ENCODE peak calls at places on chromosome 1, in seven cellular contexts. A is stimulated activated CD4-positive, alpha-beta T cell treated with anti-CD3 and anti-CD28 coated beads, Interleukin-1b, Interleukin-23, amount 100 ng/mL, for 4 hours; X is colonic mucosa; L is AG10803; H is HT1080; O is activated naive CD4-positive, alpha-beta T cell treated with anti-CD3 and anti-CD28 coated beads, Interleukin-2, amount 50 U/mL, for 16 hours; B is EL. D is an unnamed sample.

GRCh38 chr1:164605254-164606091 is 46.5 kb downstream of the PBX1 start:
- DNase-seq in A (no peak), X (no peak), L (no peak), H (no peak), O (no peak), B (no peak), D (no peak)

GRCh38 chr1:27789511-27790154 is 16.6 kb downstream of the STX12 start:
- DNase-seq in A (no peak), X (no peak), L (peak; percentile 22), H (peak; percentile 81), O (no peak), B (peak; percentile 23), D (no peak)

GRCh38 chr1:241608379-241609033 is 31.7 kb downstream of the CHML start:
- DNase-seq in A (no peak), X (no peak), L (peak; percentile 28), H (peak; percentile 65), O (no peak), B (peak; percentile 77), D (peak; percentile 68)

GRCh38 chr1:24830680-24831272 is 85.5 kb downstream of the CLIC4 start:
- DNase-seq in A (no peak), X (no peak), L (peak; percentile 69), H (peak; percentile 59), O (no peak), B (peak; percentile 73), D (peak; percentile 63)

GRCh38 chr1:173383341-173383740 is 93.8 kb upstream of the PRDX6 start:
- DNase-seq in A (no peak), X (no peak), L (peak; percentile 42), H (peak; percentile 37), O (no peak), B (peak; percentile 8), D (peak; percentile 33)

GRCh38 chr1:207919523-207920210 is 8.7 kb upstream of the CD34 start:
- DNase-seq in A (no peak), X (no peak), L (peak; percentile 86), H (no peak), O (no peak), B (no peak), D (no peak)

GRCh38 chr1:198754670-198755069 is 115.8 kb downstream of the PTPRC start:
- DNase-seq in A (no peak), X (no peak), L (peak; percentile 5), H (no peak), O (no peak), B (peak; percentile 11), D (no peak)

GRCh38 chr1:52532732-52533327 is 20.1 kb downstream of the TUT4 start:
- DNase-seq in A (no peak), X (no peak), L (no peak), H (no peak), O (no peak), B (no peak), D (no peak)

GRCh38 chr1:3349161-3349967 is 105.1 kb upstream of the ARHGEF16 start:
- DNase-seq in A (no peak), X (no peak), L (no peak), H (no peak), O (no peak), B (no peak), D (no peak)

GRCh38 chr1:162541619-162542141 is 19.8 kb upstream of the UAP1 start:
- DNase-seq in A (no peak), X (no peak), L (peak; percentile 98), H (peak; percentile 98), O (no peak), B (peak; percentile 98), D (peak; percentile 92)

GRCh38 chr1:192477630-192478029 is 97.9 kb upstream of the RGS1 start:
- DNase-seq in A (no peak), X (no peak), L (peak; percentile 53), H (peak; percentile 33), O (no peak), B (peak; percentile 36), D (peak; percentile 50)

GRCh38 chr1:78081980-78082860 is 36.5 kb downstream of the GIPC2 start:
- DNase-seq in A (no peak), X (no peak), L (no peak), H (no peak), O (no peak), B (no peak), D (no peak)

GRCh38 chr1:56413671-56414199 is 165.6 kb downstream of the PLPP3 start:
- DNase-seq in A (no peak), X (no peak), L (no peak), H (no peak), O (no peak), B (no peak), D (no peak)